ENCODE peak calls at places on chromosomes 16 and 17, in six cellular contexts. L is stomach, S is prostate gland, Y is sigmoid colon, M is transverse colon, Q is HCT116. K is an unnamed sample.

GRCh38 chr16:7315813-7316212 is 16.8 kb upstream of the RBFOX1 start:
- DNase-seq in Y (no peak), L (no peak), M (no peak), Q (no peak), S (no peak), K (no peak)

GRCh38 chr16:88593489-88593888 is 23.3 kb downstream of the ZC3H18 start:
- DNase-seq in Y (no peak), S (no peak), L (no peak), M (no peak), Q (no peak), K (no peak)

GRCh38 chr17:63454915-63455314 is 8.8 kb upstream of the CYB561 start:
- DNase-seq in L (no peak), M (no peak), Q (no peak), Y (no peak), S (no peak), K (no peak)

GRCh38 chr16:57544129-57544653 is 1.7 kb downstream of the ADGRG5 start:
- DNase-seq in S (no peak), Q (no peak), Y (no peak), M (peak; percentile 57), L (no peak), K (no peak)

GRCh38 chr16:84774810-84775209 is 45.0 kb upstream of the CRISPLD2 start:
- DNase-seq in Y (peak; percentile 86), S (no peak), L (no peak), M (no peak), Q (no peak), K (peak; percentile 48)

GRCh38 chr17:2090210-2090641 is 35.3 kb downstream of the HIC1 start:
- DNase-seq in Q (no peak), L (no peak), M (no peak), Y (no peak), S (no peak), K (no peak)

GRCh38 chr17:50514936-50515702 is 6.9 kb downstream of the MYCBPAP start:
- DNase-seq in Y (peak; percentile 82), S (peak; percentile 40), L (no peak), M (no peak), Q (no peak), K (no peak)

GRCh38 chr16:89257757-89258465 is 40.4 kb downstream of the ZNF778 start:
- DNase-seq in L (no peak), Q (no peak), M (no peak), Y (no peak), S (no peak), K (no peak)

GRCh38 chr17:80569936-80570335 is 25.3 kb downstream of the RPTOR start:
- DNase-seq in S (no peak), Q (no peak), Y (no peak), L (no peak), M (no peak), K (no peak)

GRCh38 chr17:51029142-51029541 is 91.5 kb downstream of the SPAG9 start:
- DNase-seq in L (no peak), M (no peak), Q (no peak), S (no peak), Y (no peak), K (no peak)

GRCh38 chr16:88453621-88454314 is 688 bp downstream of the ZFPM1 start:
- DNase-seq in S (no peak), L (no peak), M (no peak), Y (no peak), Q (no peak), K (no peak)

GRCh38 chr17:19335951-19336631 is 26.4 kb downstream of the B9D1 start:
- DNase-seq in Q (no peak), L (no peak), M (no peak), Y (peak; percentile 61), S (no peak), K (no peak)

DNA sequence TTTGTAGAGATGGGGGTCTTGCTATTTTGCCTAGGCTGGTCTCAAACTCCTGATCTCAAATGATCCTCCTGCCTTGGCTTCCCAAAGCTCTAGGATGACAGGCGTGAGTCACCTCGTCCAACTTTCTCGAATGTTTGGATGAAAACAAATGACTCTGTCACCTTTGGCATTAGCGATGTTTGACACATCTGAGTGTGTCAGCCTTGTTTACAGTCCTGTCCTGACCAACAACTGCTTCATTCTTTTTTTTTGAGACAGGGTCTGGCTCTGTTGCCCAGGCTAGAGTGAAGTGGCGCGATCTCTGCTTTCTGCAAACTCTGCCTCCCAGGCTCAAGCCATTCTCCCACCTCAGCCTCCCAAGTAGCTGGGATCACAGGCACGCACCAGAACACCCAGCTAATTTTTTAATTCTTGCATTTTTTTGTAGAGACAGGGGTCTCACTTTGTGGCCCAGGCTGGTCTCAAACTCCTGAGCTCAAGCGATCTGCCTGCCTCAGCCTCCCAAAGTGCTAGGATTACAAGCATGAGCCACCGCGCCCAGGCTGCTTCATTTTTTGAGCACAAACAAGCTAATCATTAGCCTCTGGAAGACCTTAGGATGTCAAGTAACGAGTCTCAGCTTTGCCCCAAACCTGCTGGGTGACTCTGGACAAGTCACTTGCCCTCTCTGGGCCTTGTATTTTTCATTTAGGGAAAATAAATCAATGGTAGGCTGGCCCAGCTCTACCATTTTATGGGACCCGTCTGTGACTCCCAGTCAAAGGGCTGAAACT is 7.4 kb downstream of the MYH11 start:
- DNase-seq in Q (no peak), Y (no peak), L (no peak), S (no peak), M (no peak), K (peak; percentile 27)
- H3K27ac ChIP-seq in Q (no peak overlapping the region), Y (peak overlapping the region; percentile 98), L (peak overlapping the region; percentile 5), S (no peak overlapping the region), M (peak overlapping the region; percentile 90), K (no peak overlapping the region)

GRCh38 chr16:14089283-14089823 is 18.2 kb downstream of the MRTFB start:
- DNase-seq in S (no peak), M (no peak), Y (no peak), Q (no peak), L (no peak), K (no peak)

GRCh38 chr16:14086477-14086876 is 15.4 kb downstream of the MRTFB start:
- DNase-seq in S (no peak), Q (no peak), L (no peak), Y (no peak), M (no peak), K (no peak)

GRCh38 chr16:14088155-14088753 is 17.1 kb downstream of the MRTFB start:
- DNase-seq in L (no peak), Q (no peak), S (no peak), Y (no peak), M (no peak), K (no peak)

GRCh38 chr16:14092579-14092978 is 21.5 kb downstream of the MRTFB start:
- DNase-seq in L (no peak), Y (no peak), M (no peak), S (no peak), Q (no peak), K (no peak)

DNA sequence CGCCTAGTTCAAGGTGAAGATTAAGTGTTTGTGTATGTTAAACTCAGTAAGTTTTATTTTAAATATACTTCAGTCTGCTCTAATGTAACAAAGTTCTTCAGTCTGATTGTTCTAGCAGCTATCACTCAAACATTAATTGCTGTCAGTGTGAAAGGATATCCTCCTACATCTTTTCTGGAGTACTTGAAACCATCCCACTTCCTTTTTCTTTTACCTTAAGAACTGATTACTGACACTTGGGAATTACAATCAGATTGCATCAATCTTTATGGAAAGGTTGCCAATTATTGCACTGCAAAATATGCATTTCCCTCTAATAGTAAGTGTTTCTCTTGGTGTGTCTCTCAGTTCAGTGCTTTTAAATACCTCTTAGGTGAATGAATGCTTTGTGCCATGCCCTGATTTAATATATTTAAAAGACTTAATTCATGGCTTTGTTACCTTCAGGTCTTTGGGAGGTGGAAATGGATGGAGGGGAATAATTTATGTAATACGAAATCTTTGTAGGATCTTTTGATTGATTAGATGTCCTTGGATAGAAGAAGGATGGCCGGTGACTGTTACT is 16.6 kb downstream of the MRTFB start:
- DNase-seq in L (no peak), S (no peak), Q (no peak), Y (no peak), M (no peak), K (no peak)
- TF ChIP-seq POLR2AphosphoS5 in L (no peak), S (no peak), Q (no peak), Y (no peak), M (no peak), K (no peak)

GRCh38 chr16:12590963-12591362 is 212.7 kb downstream of the CPPED1 start:
- DNase-seq in L (no peak), Q (no peak), M (no peak), Y (no peak), S (no peak), K (no peak)
- H3K27ac ChIP-seq in L (no peak overlapping the region), Q (no peak overlapping the region), M (no peak overlapping the region), Y (no peak overlapping the region), S (no peak overlapping the region), K (no peak overlapping the region)

GRCh38 chr16:53876811-53877210 is 172.9 kb downstream of the FTO start:
- DNase-seq in M (no peak), Y (no peak), Q (no peak), S (no peak), L (no peak), K (no peak)
- TF ChIP-seq POLR2AphosphoS5 in M (no peak), Y (no peak), Q (no peak), S (no peak), L (no peak), K (no peak)

GRCh38 chr16:28985206-28985605 is 354 bp downstream of the LAT start:
- DNase-seq in Y (no peak), Q (no peak), L (no peak), M (no peak), S (no peak), K (no peak)
- H3K27ac ChIP-seq in Y (no peak overlapping the region), Q (no peak overlapping the region), L (peak overlapping the region; percentile 50), M (peak overlapping the region; percentile 51), S (no peak overlapping the region), K (no peak overlapping the region)

DNA sequence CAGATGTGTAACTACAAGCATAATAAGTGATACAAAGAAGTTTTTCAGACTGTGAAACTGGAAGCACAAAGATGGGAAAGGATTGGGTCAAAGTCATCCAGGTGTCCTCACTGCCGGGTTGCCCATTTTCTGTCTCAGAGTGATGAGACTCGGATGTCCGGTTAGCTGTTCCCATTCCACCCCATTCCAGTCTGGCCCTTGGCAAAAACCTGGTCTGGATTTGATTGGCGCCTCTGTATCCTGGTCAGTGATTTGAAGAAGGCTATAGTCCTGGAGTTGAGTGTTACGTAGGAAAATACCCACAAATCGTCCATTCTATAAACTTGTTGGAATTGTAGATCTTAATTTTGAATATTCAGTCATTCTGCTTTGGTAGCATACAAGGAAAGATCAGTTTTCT is 19.9 kb upstream of the PHKG2 start:
- DNase-seq in L (no peak), S (no peak), M (no peak), Y (peak; percentile 39), Q (no peak), K (no peak)
- TF ChIP-seq POLR2AphosphoS5 in L (no peak), S (no peak), M (no peak), Y (no peak), Q (no peak), K (no peak)

GRCh38 chr17:82263641-82264040 is 9.9 kb downstream of the CSNK1D start:
- DNase-seq in Q (no peak), L (no peak), M (no peak), Y (no peak), S (no peak), K (no peak)
- H3K27ac ChIP-seq in Q (no peak overlapping the region), L (peak overlapping the region; percentile 32), M (peak overlapping the region; percentile 7), Y (peak overlapping the region; percentile 35), S (peak overlapping the region; percentile 12), K (no peak overlapping the region)

GRCh38 chr17:66813314-66813713 is 21.6 kb upstream of the CACNG5 start:
- DNase-seq in L (no peak), Q (no peak), M (no peak), S (no peak), Y (peak; percentile 4), K (no peak)
- TF ChIP-seq POLR2AphosphoS5 in L (no peak), Q (no peak), M (no peak), S (no peak), Y (no peak), K (no peak)

GRCh38 chr17:17017343-17018014 is 24.8 kb upstream of the MPRIP start:
- DNase-seq in L (no peak), Y (peak; percentile 18), Q (no peak), M (no peak), S (no peak), K (no peak)
- H3K27ac ChIP-seq in L (peak overlapping the region; percentile 86), Y (no peak overlapping the region), Q (peak overlapping the region; percentile 66), M (no peak overlapping the region), S (peak overlapping the region; percentile 69), K (no peak overlapping the region)

K was measured in Panc1.